ENCODE peak calls at places on chromosomes 16 and 17, in four cellular contexts. Y is tibial artery, Q is spleen, C is osteoblast. Z is an unnamed sample.

GRCh38 chr16:15498427-15499175 is 64.2 kb downstream of the BMERB1 start:
- DNase-seq in Y (no peak), C (no peak), Q (no peak), Z (no peak)

GRCh38 chr16:60137891-60138290 is 1403.8 kb upstream of the GOT2 start:
- DNase-seq in Y (no peak), C (no peak), Q (no peak), Z (no peak)

GRCh38 chr17:77735341-77736206 is 222.9 kb upstream of the TNRC6C start:
- DNase-seq in Y (peak; percentile 49), C (no peak), Q (no peak), Z (peak; percentile 83)

GRCh38 chr17:57455063-57455914 is 199.0 kb downstream of the MSI2 start:
- DNase-seq in Q (no peak), Y (no peak), C (no peak), Z (no peak)

GRCh38 chr16:66619534-66620418 is 15.3 kb downstream of the CMTM3 start:
- DNase-seq in Y (no peak), Q (peak; percentile 53), C (peak; percentile 80), Z (peak; percentile 74)

GRCh38 chr16:57998484-57998883 is 2.0 kb downstream of the ZNF319 start:
- DNase-seq in C (peak; percentile 87), Y (no peak), Q (peak; percentile 90), Z (peak; percentile 86)

GRCh38 chr17:63390090-63390489 is 56.0 kb downstream of the CYB561 start:
- DNase-seq in Y (no peak), Q (no peak), C (peak; percentile 65), Z (no peak)

GRCh38 chr17:16407911-16408588 is 7.3 kb upstream of the TRPV2 start:
- DNase-seq in Y (peak; percentile 89), Q (peak; percentile 81), C (peak; percentile 59), Z (peak; percentile 83)

GRCh38 chr17:16923097-16923903 is 48.6 kb downstream of the TNFRSF13B start:
- DNase-seq in Q (peak; percentile 65), Y (peak; percentile 13), C (peak; percentile 61), Z (peak; percentile 42)

GRCh38 chr16:67546761-67547422 is 15.4 kb upstream of the CTCF start:
- DNase-seq in C (peak; percentile 97), Q (peak; percentile 93), Y (no peak), Z (peak; percentile 95)

GRCh38 chr16:19167710-19168172 is 299 bp upstream of the SYT17 start:
- DNase-seq in Q (peak; percentile 88), C (peak; percentile 96), Y (peak; percentile 45), Z (peak; percentile 91)

GRCh38 chr17:62163847-62164246 is 98.8 kb upstream of the MED13 start:
- DNase-seq in Y (no peak), C (no peak), Q (no peak), Z (peak; percentile 40)

GRCh38 chr16:2707368-2708289 is 12.4 kb downstream of the PRSS27 start:
- DNase-seq in Q (peak; percentile 69), C (peak; percentile 59), Y (no peak), Z (no peak)

GRCh38 chr17:19010729-19011505 is 6.4 kb upstream of the FAM83G start:
- DNase-seq in Y (no peak), Q (peak; percentile 33), C (no peak), Z (no peak)

GRCh38 chr16:53511403-53512280 is 8.6 kb upstream of the AKTIP start:
- DNase-seq in Y (no peak), C (no peak), Q (peak; percentile 59), Z (peak; percentile 74)

GRCh38 chr16:35631261-35631945 is 2172.0 kb downstream of the TP53TG3F start:
- DNase-seq in Y (no peak), C (no peak), Q (no peak), Z (no peak)

GRCh38 chr16:67284699-67285646 is 5.6 kb downstream of the PLEKHG4 start:
- DNase-seq in Y (no peak), Q (no peak), C (peak; percentile 95), Z (peak; percentile 94)

GRCh38 chr16:67883872-67884261 is 818 bp upstream of the NRN1L start:
- DNase-seq in Y (peak; percentile 47), C (peak; percentile 99), Q (peak; percentile 92), Z (peak; percentile 93)

GRCh38 chr17:77444653-77445029 is 303.9 kb downstream of the SEC14L1 start:
- DNase-seq in C (peak; percentile 94), Y (no peak), Q (no peak), Z (no peak)

GRCh38 chr17:40779181-40779909 is 3.0 kb downstream of the KRT27 start:
- DNase-seq in Q (no peak), Y (no peak), C (no peak), Z (peak; percentile 67)

GRCh38 chr17:17097763-17098345 is 55.6 kb downstream of the MPRIP start:
- DNase-seq in Q (peak; percentile 31), C (no peak), Y (no peak), Z (no peak)

GRCh38 chr16:63361032-63361624 is 1324.9 kb upstream of the CDH8 start:
- DNase-seq in Y (no peak), C (peak; percentile 66), Q (no peak), Z (peak; percentile 52)

GRCh38 chr16:71916397-71916920 is 21.1 kb downstream of the IST1 start:
- DNase-seq in Y (no peak), C (no peak), Q (no peak), Z (no peak)

GRCh38 chr16:72285728-72286127 is 113.8 kb upstream of the PMFBP1 start:
- DNase-seq in Y (no peak), Q (no peak), C (no peak), Z (no peak)

GRCh38 chr17:83136156-83136555 is 56.7 kb downstream of the METRNL start:
- DNase-seq in Q (peak; percentile 59), C (peak; percentile 64), Y (no peak), Z (peak; percentile 55)

GRCh38 chr17:83132251-83133081 is 53.1 kb downstream of the METRNL start:
- DNase-seq in C (peak; percentile 63), Y (no peak), Q (peak; percentile 55), Z (peak; percentile 43)

GRCh38 chr17:83135692-83136091 is 56.3 kb downstream of the METRNL start:
- DNase-seq in Q (peak; percentile 61), C (no peak), Y (no peak), Z (no peak)

GRCh38 chr17:83131268-83132011 is 52.0 kb downstream of the METRNL start:
- DNase-seq in Y (no peak), Q (peak; percentile 43), C (peak; percentile 42), Z (peak; percentile 43)

DNA sequence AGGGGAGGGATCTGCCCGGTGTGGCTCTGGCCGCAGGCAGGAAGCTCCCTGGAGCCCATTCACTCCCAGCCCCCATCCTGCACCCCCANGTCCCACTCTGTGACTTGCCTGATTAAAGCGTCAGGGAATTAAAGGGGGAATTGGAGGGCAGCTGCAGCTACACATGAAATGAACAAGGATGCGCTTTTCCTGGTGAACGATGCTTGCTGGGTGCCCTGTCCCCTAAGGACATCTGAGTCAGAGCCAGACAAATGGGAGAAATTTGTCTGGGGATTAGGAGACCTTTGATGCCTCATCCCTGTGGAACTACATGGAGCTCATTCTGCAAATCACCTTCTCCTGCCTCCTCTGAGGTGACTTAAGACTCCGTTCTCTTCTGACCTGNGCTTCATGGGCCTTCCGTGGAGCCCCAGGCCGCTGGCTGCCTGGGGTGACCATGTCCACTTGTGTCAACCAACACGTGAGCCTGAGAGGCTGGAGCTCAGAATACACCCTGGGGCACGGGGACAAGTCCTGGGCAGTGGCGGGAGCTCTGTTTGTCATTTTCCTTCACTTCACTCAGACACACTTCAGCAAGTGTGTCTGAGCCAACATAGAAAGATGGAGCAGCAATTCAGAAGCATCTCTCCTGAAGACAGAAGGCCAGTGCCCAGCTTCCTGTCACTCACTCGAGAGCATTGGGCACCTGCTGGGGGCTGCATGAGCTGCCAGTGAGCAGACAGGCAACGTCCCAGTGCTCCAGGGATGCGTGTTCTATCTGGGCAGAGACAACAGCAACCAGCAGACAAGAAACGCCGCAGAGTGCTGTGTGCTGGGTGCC is 54.1 kb downstream of the METRNL start:
- DNase-seq in Q (peak; percentile 63), Y (no peak), C (peak; percentile 89), Z (peak; percentile 45)
- H3K4me1 ChIP-seq in Q (no peaks in the 10 kb centered on the region), Y (no peaks in the 10 kb centered on the region), C (no peaks in the 10 kb centered on the region), Z (no peaks in the 10 kb centered on the region)

GRCh38 chr17:49832840-49833599 is 14.8 kb downstream of the TAC4 start:
- DNase-seq in C (no peak), Q (no peak), Y (no peak), Z (no peak)

GRCh38 chr17:49829026-49829425 is 18.8 kb downstream of the TAC4 start:
- DNase-seq in Q (no peak), Y (no peak), C (no peak), Z (no peak)

GRCh38 chr17:49835472-49835871 is 12.4 kb downstream of the TAC4 start:
- DNase-seq in Y (no peak), Q (no peak), C (no peak), Z (no peak)

GRCh38 chr17:49834118-49834743 is 13.6 kb downstream of the TAC4 start:
- DNase-seq in C (peak; percentile 21), Y (no peak), Q (no peak), Z (no peak)

DNA sequence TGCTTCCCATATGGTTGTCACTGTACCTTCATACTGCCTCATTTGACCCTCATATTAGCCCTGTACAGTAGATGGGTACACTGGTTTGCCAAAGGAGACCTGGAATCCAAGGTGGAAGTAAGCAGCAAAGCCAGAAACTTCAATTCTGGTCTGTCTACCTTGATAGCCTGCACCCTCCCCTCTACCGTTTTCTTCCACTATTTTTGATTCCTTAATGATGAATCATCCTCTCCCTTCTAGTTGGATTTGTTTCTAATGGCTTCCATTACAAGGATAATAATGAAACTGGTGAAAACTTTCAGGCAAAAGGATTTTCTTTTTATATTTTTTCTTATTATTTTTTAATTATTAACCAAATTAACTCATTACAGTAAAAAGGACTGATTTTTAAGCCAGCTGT is 17.3 kb downstream of the TAC4 start:
- DNase-seq in C (no peak), Y (no peak), Q (no peak), Z (no peak)
- H3K36me3 ChIP-seq in C (peaks cover 42% of the 10 kb centered on the region), Y (peaks cover 74% of the 10 kb centered on the region), Q (peaks cover 95% of the 10 kb centered on the region), Z (peaks cover 71% of the 10 kb centered on the region)

DNA sequence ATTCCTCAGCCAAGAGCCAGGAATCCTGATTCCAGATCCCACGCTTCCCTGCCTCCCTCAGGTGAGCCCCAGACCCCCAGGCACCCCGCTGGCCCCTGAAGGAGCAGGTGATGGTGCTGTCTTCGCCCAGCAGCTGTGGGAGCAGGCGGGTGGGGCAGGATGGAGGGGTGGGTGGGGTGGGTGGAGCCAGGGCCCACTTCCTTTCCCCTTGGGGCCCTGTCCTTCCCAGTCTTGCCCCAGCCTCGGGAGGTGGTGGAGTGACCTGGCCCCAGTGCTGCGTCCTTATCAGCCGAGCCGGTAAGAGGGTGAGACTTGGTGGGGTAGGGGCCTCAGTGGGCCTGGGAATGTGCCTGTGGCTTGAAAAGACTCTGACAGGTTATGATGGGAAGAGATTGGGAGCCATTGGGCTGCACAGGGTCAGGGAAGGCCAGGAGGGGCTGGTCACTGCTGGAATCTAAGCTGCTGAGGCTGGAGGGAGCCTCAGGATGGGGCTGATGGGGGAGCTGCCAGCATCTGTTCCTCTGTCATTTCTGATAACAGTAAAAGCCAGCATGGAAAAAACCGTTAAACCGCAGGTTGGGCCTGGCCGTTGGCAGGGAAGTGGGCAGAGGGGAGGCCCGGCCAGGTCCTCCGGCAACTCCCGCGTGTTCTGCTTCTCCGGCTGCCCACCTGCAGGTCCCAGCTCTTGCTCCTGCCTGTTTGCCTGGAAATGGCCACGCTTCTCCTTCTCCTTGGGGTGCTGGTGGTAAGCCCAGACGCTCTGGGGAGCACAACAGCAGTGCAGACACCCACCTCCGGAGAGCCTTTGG is at the start of gene SPN:
- DNase-seq in Q (peak; percentile 80), C (peak; percentile 50), Y (no peak), Z (peak; percentile 58)
- H3K4me1 ChIP-seq in Q (peaks cover 73% of the 10 kb centered on the region), C (no peaks in the 10 kb centered on the region), Y (peaks cover 7% of the 10 kb centered on the region), Z (no peaks in the 10 kb centered on the region)

GRCh38 chr17:48856122-48856821 is 25.4 kb downstream of the CALCOCO2 start:
- DNase-seq in Y (no peak), Q (no peak), C (no peak), Z (no peak)

GRCh38 chr17:48852251-48852650 is 21.4 kb downstream of the CALCOCO2 start:
- DNase-seq in C (no peak), Q (no peak), Y (no peak), Z (no peak)

GRCh38 chr17:48850792-48851325 is 20.0 kb downstream of the CALCOCO2 start:
- DNase-seq in Q (no peak), C (no peak), Y (no peak), Z (no peak)

GRCh38 chr17:48860034-48860433 is 29.2 kb downstream of the CALCOCO2 start:
- DNase-seq in C (peak; percentile 39), Y (no peak), Q (no peak), Z (no peak)

GRCh38 chr17:48854774-48855476 is 24.1 kb downstream of the CALCOCO2 start:
- DNase-seq in Y (no peak), Q (no peak), C (no peak), Z (peak; percentile 61)
- H3K36me3 ChIP-seq in Y (peaks cover 96% of the 10 kb centered on the region), Q (peaks cover 100% of the 10 kb centered on the region), C (peaks cover 61% of the 10 kb centered on the region), Z (peaks cover 17% of the 10 kb centered on the region)